ENCODE peak calls at places on chromosomes 2 and 18, in four cellular contexts. One of them, this sample, is unnamed.

GRCh38 chr18:24797987-24798386 is 337.6 kb downstream of the HRH4 start:
- DNase-seq in MM.1S: no peak
- DNase-seq in endothelial cell: no peak
- DNase-seq in BJ: no peak
- DNase-seq in this sample: no peak

GRCh38 chr2:222783592-222783991 is 77.2 kb upstream of the ACSL3 start:
- DNase-seq in endothelial cell: no peak
- DNase-seq in BJ: no peak
- DNase-seq in MM.1S: no peak
- DNase-seq in this sample: no peak

GRCh38 chr2:162113088-162113770 is 38.8 kb downstream of the GCG start:
- DNase-seq in BJ: no peak
- DNase-seq in MM.1S: no peak
- DNase-seq in endothelial cell: no peak
- DNase-seq in this sample: no peak

GRCh38 chr2:85666435-85666924 is 1.5 kb downstream of the SFTPB start:
- DNase-seq in MM.1S: no peak
- DNase-seq in endothelial cell: no peak
- DNase-seq in BJ: no peak
- DNase-seq in this sample: no peak

GRCh38 chr2:216775043-216775453 is 79.7 kb upstream of the IGFBP5 start:
- DNase-seq in BJ: peak
- DNase-seq in MM.1S: no peak
- DNase-seq in endothelial cell: no peak
- DNase-seq in this sample: peak

GRCh38 chr2:127100261-127101047 is 6.5 kb downstream of the BIN1 start:
- DNase-seq in BJ: no peak
- DNase-seq in endothelial cell: no peak
- DNase-seq in MM.1S: no peak
- DNase-seq in this sample: no peak

GRCh38 chr18:55579888-55580287 is 8.1 kb downstream of the TCF4 start:
- DNase-seq in MM.1S: no peak
- DNase-seq in endothelial cell: no peak
- DNase-seq in BJ: no peak
- DNase-seq in this sample: no peak

GRCh38 chr18:58135806-58136331 is 91.8 kb downstream of the NEDD4L start:
- DNase-seq in BJ: no peak
- DNase-seq in MM.1S: peak
- DNase-seq in endothelial cell: peak
- DNase-seq in this sample: no peak

GRCh38 chr18:54825626-54826344 is 2.5 kb upstream of the RAB27B start:
- DNase-seq in endothelial cell: no peak
- DNase-seq in BJ: no peak
- DNase-seq in MM.1S: no peak
- DNase-seq in this sample: no peak

GRCh38 chr2:23418490-23418911 is 33.5 kb downstream of the KLHL29 start:
- DNase-seq in endothelial cell: no peak
- DNase-seq in BJ: no peak
- DNase-seq in MM.1S: no peak
- DNase-seq in this sample: peak

GRCh38 chr2:23640711-23641110 is 255.7 kb downstream of the KLHL29 start:
- DNase-seq in MM.1S: no peak
- DNase-seq in BJ: no peak
- DNase-seq in endothelial cell: no peak
- DNase-seq in this sample: no peak

GRCh38 chr2:56234241-56234640 is 50.5 kb downstream of the CCDC85A start:
- DNase-seq in BJ: no peak
- DNase-seq in endothelial cell: no peak
- DNase-seq in MM.1S: no peak
- DNase-seq in this sample: no peak

GRCh38 chr18:73479472-73479871 is 611.7 kb upstream of the NETO1 start:
- DNase-seq in BJ: no peak
- DNase-seq in endothelial cell: no peak
- DNase-seq in MM.1S: no peak
- DNase-seq in this sample: no peak

GRCh38 chr2:232633413-232634318 is at the start of gene EFHD1:
- DNase-seq in endothelial cell: peak
- DNase-seq in BJ: peak
- DNase-seq in MM.1S: peak
- DNase-seq in this sample: no peak

GRCh38 chr2:232632229-232632903 is 1.0 kb upstream of the EFHD1 start:
- DNase-seq in BJ: no peak
- DNase-seq in MM.1S: no peak
- DNase-seq in endothelial cell: no peak
- DNase-seq in this sample: no peak

GRCh38 chr2:232635820-232636219 is 2.4 kb downstream of the EFHD1 start:
- DNase-seq in MM.1S: no peak
- DNase-seq in endothelial cell: no peak
- DNase-seq in BJ: no peak
- DNase-seq in this sample: no peak

GRCh38 chr2:232634319-232635150 is 1.1 kb downstream of the EFHD1 start:
- DNase-seq in MM.1S: no peak
- DNase-seq in endothelial cell: peak
- DNase-seq in BJ: peak
- DNase-seq in this sample: no peak

GRCh38 chr2:232632904-232633412 is 446 bp upstream of the EFHD1 start:
- DNase-seq in BJ: peak
- DNase-seq in MM.1S: no peak
- DNase-seq in endothelial cell: no peak
- DNase-seq in this sample: no peak
- TF ChIP-seq CTCF in BJ: no peak
- TF ChIP-seq CTCF in MM.1S: no peak
- TF ChIP-seq CTCF in endothelial cell: no peak
- TF ChIP-seq CTCF in this sample: no peak

DNA sequence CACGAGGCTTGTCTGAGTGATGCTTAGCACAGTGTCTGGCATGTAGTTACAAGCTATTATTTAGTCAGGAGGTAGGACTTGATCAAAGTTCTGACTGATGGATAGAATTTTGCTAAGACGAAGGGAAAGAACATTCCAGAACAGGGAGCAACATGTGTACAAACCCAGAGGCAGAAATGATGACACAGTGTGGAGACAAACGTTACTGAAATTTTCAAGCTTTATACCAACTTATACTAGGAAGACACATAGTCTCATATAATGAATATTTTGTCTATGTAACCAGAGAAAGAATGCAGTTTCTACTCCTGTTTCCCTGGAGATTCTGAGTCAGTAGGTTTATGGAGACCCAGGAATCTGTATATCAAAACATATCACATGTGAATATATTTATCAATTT is 123.4 kb downstream of the FAM124B start:
- DNase-seq in MM.1S: no peak
- DNase-seq in endothelial cell: no peak
- DNase-seq in BJ: peak
- DNase-seq in this sample: no peak
- TF ChIP-seq CTCF in MM.1S: no peak
- TF ChIP-seq CTCF in endothelial cell: no peak
- TF ChIP-seq CTCF in BJ: no peak
- TF ChIP-seq CTCF in this sample: no peak

GRCh38 chr18:28177828-28178635 is 1.1 kb upstream of the CDH2 start:
- DNase-seq in MM.1S: peak
- DNase-seq in BJ: no peak
- DNase-seq in endothelial cell: peak
- DNase-seq in this sample: no peak
- TF ChIP-seq CTCF in MM.1S: peak
- TF ChIP-seq CTCF in BJ: peak
- TF ChIP-seq CTCF in endothelial cell: no peak
- TF ChIP-seq CTCF in this sample: peak

GRCh38 chr2:120512321-120512710 is 166.4 kb downstream of the INHBB start:
- DNase-seq in endothelial cell: no peak
- DNase-seq in BJ: no peak
- DNase-seq in MM.1S: no peak
- DNase-seq in this sample: no peak
- TF ChIP-seq CTCF in endothelial cell: no peak
- TF ChIP-seq CTCF in BJ: no peak
- TF ChIP-seq CTCF in MM.1S: no peak
- TF ChIP-seq CTCF in this sample: no peak

GRCh38 chr2:66519264-66519843 is 84.4 kb downstream of the MEIS1 start:
- DNase-seq in MM.1S: no peak
- DNase-seq in endothelial cell: no peak
- DNase-seq in BJ: no peak
- DNase-seq in this sample: no peak

GRCh38 chr2:66512626-66513025 is 77.7 kb downstream of the MEIS1 start:
- DNase-seq in BJ: no peak
- DNase-seq in MM.1S: no peak
- DNase-seq in endothelial cell: no peak
- DNase-seq in this sample: no peak

GRCh38 chr2:66521459-66521858 is 86.5 kb downstream of the MEIS1 start:
- DNase-seq in MM.1S: no peak
- DNase-seq in BJ: no peak
- DNase-seq in endothelial cell: no peak
- DNase-seq in this sample: no peak

GRCh38 chr2:66515743-66516142 is 80.8 kb downstream of the MEIS1 start:
- DNase-seq in BJ: no peak
- DNase-seq in MM.1S: no peak
- DNase-seq in endothelial cell: no peak
- DNase-seq in this sample: no peak
- TF ChIP-seq CTCF in BJ: no peak
- TF ChIP-seq CTCF in MM.1S: no peak
- TF ChIP-seq CTCF in endothelial cell: no peak
- TF ChIP-seq CTCF in this sample: no peak